ENCODE peak calls at places on chromosome 6, in five cellular contexts. One of them, this sample, is unnamed.
A peak's percentile ranks its signal among the peaks of the same experiment; 100 is the strongest.

GRCh38 chr6:36815962-36816735 is 23.1 kb downstream of the CPNE5 start:
- DNase-seq in Calu3: no peak
- DNase-seq in thoracic aorta: no peak
- DNase-seq in ecto neural progenitor cell: no peak
- DNase-seq in esophagus muscularis mucosa: no peak
- DNase-seq in this sample: no peak

GRCh38 chr6:136466789-136467585 is 83.2 kb downstream of the MAP7 start:
- DNase-seq in Calu3: no peak
- DNase-seq in thoracic aorta: no peak
- DNase-seq in ecto neural progenitor cell: no peak
- DNase-seq in esophagus muscularis mucosa: no peak
- DNase-seq in this sample: no peak

GRCh38 chr6:156878688-156879087 is 101.5 kb downstream of the ARID1B start:
- DNase-seq in Calu3: no peak
- DNase-seq in thoracic aorta: no peak
- DNase-seq in ecto neural progenitor cell: no peak
- DNase-seq in esophagus muscularis mucosa: no peak
- DNase-seq in this sample: no peak

GRCh38 chr6:118940770-118941169 is 5.8 kb upstream of the MCM9 start:
- DNase-seq in Calu3: no peak
- DNase-seq in thoracic aorta: no peak
- DNase-seq in ecto neural progenitor cell: no peak
- DNase-seq in esophagus muscularis mucosa: no peak
- DNase-seq in this sample: no peak

GRCh38 chr6:44270526-44271405 is 516 bp downstream of the TMEM151B start:
- DNase-seq in Calu3: no peak
- DNase-seq in thoracic aorta: no peak
- DNase-seq in ecto neural progenitor cell: peak; percentile 81
- DNase-seq in esophagus muscularis mucosa: no peak
- DNase-seq in this sample: no peak

GRCh38 chr6:138231399-138231886 is 13.2 kb upstream of the PBOV1 start:
- DNase-seq in Calu3: peak; percentile 30
- DNase-seq in thoracic aorta: no peak
- DNase-seq in ecto neural progenitor cell: no peak
- DNase-seq in esophagus muscularis mucosa: no peak
- DNase-seq in this sample: peak; percentile 4

GRCh38 chr6:54419885-54420284 is 111.6 kb downstream of the TINAG start:
- DNase-seq in Calu3: no peak
- DNase-seq in thoracic aorta: no peak
- DNase-seq in ecto neural progenitor cell: no peak
- DNase-seq in esophagus muscularis mucosa: no peak
- DNase-seq in this sample: peak; percentile 82

GRCh38 chr6:31945507-31946369 is at the start of gene CFB:
- DNase-seq in Calu3: peak; percentile 98
- DNase-seq in thoracic aorta: peak; percentile 80
- DNase-seq in ecto neural progenitor cell: no peak
- DNase-seq in esophagus muscularis mucosa: peak; percentile 94
- DNase-seq in this sample: peak; percentile 42

GRCh38 chr6:39251406-39251805 is 22.1 kb upstream of the KCNK5 start:
- DNase-seq in Calu3: no peak
- DNase-seq in thoracic aorta: no peak
- DNase-seq in ecto neural progenitor cell: no peak
- DNase-seq in esophagus muscularis mucosa: no peak
- DNase-seq in this sample: no peak

GRCh38 chr6:37540390-37540789 is 40.7 kb upstream of the CCDC167 start:
- DNase-seq in Calu3: no peak
- DNase-seq in thoracic aorta: no peak
- DNase-seq in ecto neural progenitor cell: no peak
- DNase-seq in esophagus muscularis mucosa: no peak
- DNase-seq in this sample: no peak

GRCh38 chr6:88445188-88445958 is 279.2 kb upstream of the CNR1 start:
- DNase-seq in Calu3: no peak
- DNase-seq in thoracic aorta: no peak
- DNase-seq in ecto neural progenitor cell: no peak
- DNase-seq in esophagus muscularis mucosa: no peak
- DNase-seq in this sample: no peak

GRCh38 chr6:15677822-15678221 is 15.0 kb upstream of the DTNBP1 start:
- DNase-seq in Calu3: no peak
- DNase-seq in thoracic aorta: no peak
- DNase-seq in ecto neural progenitor cell: no peak
- DNase-seq in esophagus muscularis mucosa: no peak
- DNase-seq in this sample: no peak

GRCh38 chr6:17964633-17965032 is 22.8 kb downstream of the KIF13A start:
- DNase-seq in Calu3: no peak
- DNase-seq in thoracic aorta: no peak
- DNase-seq in ecto neural progenitor cell: no peak
- DNase-seq in esophagus muscularis mucosa: no peak
- DNase-seq in this sample: no peak

GRCh38 chr6:35024601-35025054 is 116.5 kb downstream of the TCP11 start:
- DNase-seq in Calu3: peak; percentile 76
- DNase-seq in thoracic aorta: no peak
- DNase-seq in ecto neural progenitor cell: no peak
- DNase-seq in esophagus muscularis mucosa: no peak
- DNase-seq in this sample: peak; percentile 52

GRCh38 chr6:53103993-53104675 is 38.9 kb downstream of the FBXO9 start:
- DNase-seq in Calu3: no peak
- DNase-seq in thoracic aorta: no peak
- DNase-seq in ecto neural progenitor cell: no peak
- DNase-seq in esophagus muscularis mucosa: peak; percentile 34
- DNase-seq in this sample: no peak

GRCh38 chr6:132133734-132134490 is 182.7 kb upstream of the CCN2 start:
- DNase-seq in Calu3: no peak
- DNase-seq in thoracic aorta: no peak
- DNase-seq in ecto neural progenitor cell: no peak
- DNase-seq in esophagus muscularis mucosa: no peak
- DNase-seq in this sample: no peak

GRCh38 chr6:68975064-68975463 is 340.0 kb downstream of the ADGRB3 start:
- DNase-seq in Calu3: peak; percentile 47
- DNase-seq in thoracic aorta: no peak
- DNase-seq in ecto neural progenitor cell: no peak
- DNase-seq in esophagus muscularis mucosa: no peak
- DNase-seq in this sample: peak; percentile 10

GRCh38 chr6:154596701-154597100 is 86.2 kb upstream of the CNKSR3 start:
- DNase-seq in Calu3: no peak
- DNase-seq in thoracic aorta: no peak
- DNase-seq in ecto neural progenitor cell: no peak
- DNase-seq in esophagus muscularis mucosa: no peak
- DNase-seq in this sample: no peak

GRCh38 chr6:35376282-35376681 is 33.9 kb downstream of the PPARD start:
- DNase-seq in Calu3: no peak
- DNase-seq in thoracic aorta: no peak
- DNase-seq in ecto neural progenitor cell: no peak
- DNase-seq in esophagus muscularis mucosa: no peak
- DNase-seq in this sample: no peak

GRCh38 chr6:34246563-34247391 is 2.0 kb downstream of the SMIM29 start:
- DNase-seq in Calu3: peak; percentile 87
- DNase-seq in thoracic aorta: no peak
- DNase-seq in ecto neural progenitor cell: no peak
- DNase-seq in esophagus muscularis mucosa: no peak
- DNase-seq in this sample: peak; percentile 78

GRCh38 chr6:11207199-11207968 is 25.1 kb downstream of the NEDD9 start:
- DNase-seq in Calu3: peak; percentile 79
- DNase-seq in thoracic aorta: peak; percentile 62
- DNase-seq in ecto neural progenitor cell: no peak
- DNase-seq in esophagus muscularis mucosa: no peak
- DNase-seq in this sample: peak; percentile 96

GRCh38 chr6:23269436-23269835 is 700.1 kb downstream of the HDGFL1 start:
- DNase-seq in Calu3: no peak
- DNase-seq in thoracic aorta: no peak
- DNase-seq in ecto neural progenitor cell: no peak
- DNase-seq in esophagus muscularis mucosa: no peak
- DNase-seq in this sample: no peak

GRCh38 chr6:121389419-121389818 is 46.0 kb upstream of the GJA1 start:
- DNase-seq in Calu3: no peak
- DNase-seq in thoracic aorta: no peak
- DNase-seq in ecto neural progenitor cell: no peak
- DNase-seq in esophagus muscularis mucosa: no peak
- DNase-seq in this sample: no peak

GRCh38 chr6:150848400-150848799 is 17.1 kb upstream of the MTHFD1L start:
- DNase-seq in Calu3: no peak
- DNase-seq in thoracic aorta: no peak
- DNase-seq in ecto neural progenitor cell: no peak
- DNase-seq in esophagus muscularis mucosa: no peak
- DNase-seq in this sample: no peak

GRCh38 chr6:81476881-81477280 is 275.6 kb downstream of the TENT5A start:
- DNase-seq in Calu3: no peak
- DNase-seq in thoracic aorta: no peak
- DNase-seq in ecto neural progenitor cell: no peak
- DNase-seq in esophagus muscularis mucosa: no peak
- DNase-seq in this sample: peak; percentile 48

GRCh38 chr6:8579372-8579771 is 144.0 kb upstream of the SLC35B3 start:
- DNase-seq in Calu3: no peak
- DNase-seq in thoracic aorta: no peak
- DNase-seq in ecto neural progenitor cell: no peak
- DNase-seq in esophagus muscularis mucosa: no peak
- DNase-seq in this sample: peak; percentile 21

GRCh38 chr6:146915671-146916127 is 288.5 kb upstream of the STXBP5 start:
- DNase-seq in Calu3: no peak
- DNase-seq in thoracic aorta: no peak
- DNase-seq in ecto neural progenitor cell: no peak
- DNase-seq in esophagus muscularis mucosa: no peak
- DNase-seq in this sample: peak; percentile 87

GRCh38 chr6:38020593-38020992 is 201.1 kb downstream of the ZFAND3 start:
- DNase-seq in Calu3: no peak
- DNase-seq in thoracic aorta: no peak
- DNase-seq in ecto neural progenitor cell: no peak
- DNase-seq in esophagus muscularis mucosa: no peak
- DNase-seq in this sample: no peak